ENCODE peak calls at places on chromosomes 1 and 21, in nine cellular contexts. E is psoas muscle, J is stomach, M is AG04450, Q is body of pancreas, R is foreskin fibroblast, F is breast epithelium, H is neural crest cell, V is heart left ventricle. N is an unnamed sample.

GRCh38 chr21:16330340-16331319 is 600.8 kb downstream of the USP25 start:
- DNase-seq in E (no peak), J (no peak), M (peak), Q (no peak), R (peak), F (no peak), H (peak), V (no peak), N (no peak)

GRCh38 chr1:227192163-227192562 is 126.1 kb downstream of the CDC42BPA start:
- DNase-seq in E (peak), J (peak), M (peak), Q (peak), R (peak), F (no peak), H (no peak), V (no peak), N (no peak)

GRCh38 chr1:170662561-170662971 is 1.4 kb upstream of the PRRX1 start:
- DNase-seq in E (no peak), J (no peak), M (no peak), Q (no peak), R (no peak), F (no peak), H (no peak), V (no peak), N (no peak)

GRCh38 chr21:46459356-46460112 is 843 bp downstream of the DIP2A start:
- DNase-seq in E (peak), J (peak), M (no peak), Q (peak), R (peak), F (peak), H (no peak), V (peak), N (no peak)

GRCh38 chr21:22981819-22982218 is 1983.6 kb downstream of the NCAM2 start:
- DNase-seq in E (no peak), J (no peak), M (no peak), Q (no peak), R (no peak), F (no peak), H (no peak), V (no peak), N (no peak)

GRCh38 chr1:108079550-108079949 is 114.6 kb upstream of the VAV3 start:
- DNase-seq in E (no peak), J (no peak), M (no peak), Q (no peak), R (no peak), F (no peak), H (no peak), V (no peak), N (no peak)

GRCh38 chr1:70685300-70686286 is 274.5 kb downstream of the CTH start:
- DNase-seq in E (peak), J (peak), M (peak), Q (peak), R (peak), F (peak), H (peak), V (peak), N (peak)

GRCh38 chr1:36988311-36988710 is 46.0 kb downstream of the GRIK3 start:
- DNase-seq in E (peak), J (no peak), M (no peak), Q (no peak), R (no peak), F (no peak), H (no peak), V (no peak), N (no peak)

GRCh38 chr1:94384485-94385353 is 33.5 kb upstream of the ABCD3 start:
- DNase-seq in E (no peak), J (peak), M (no peak), Q (peak), R (no peak), F (no peak), H (no peak), V (no peak), N (no peak)

DNA sequence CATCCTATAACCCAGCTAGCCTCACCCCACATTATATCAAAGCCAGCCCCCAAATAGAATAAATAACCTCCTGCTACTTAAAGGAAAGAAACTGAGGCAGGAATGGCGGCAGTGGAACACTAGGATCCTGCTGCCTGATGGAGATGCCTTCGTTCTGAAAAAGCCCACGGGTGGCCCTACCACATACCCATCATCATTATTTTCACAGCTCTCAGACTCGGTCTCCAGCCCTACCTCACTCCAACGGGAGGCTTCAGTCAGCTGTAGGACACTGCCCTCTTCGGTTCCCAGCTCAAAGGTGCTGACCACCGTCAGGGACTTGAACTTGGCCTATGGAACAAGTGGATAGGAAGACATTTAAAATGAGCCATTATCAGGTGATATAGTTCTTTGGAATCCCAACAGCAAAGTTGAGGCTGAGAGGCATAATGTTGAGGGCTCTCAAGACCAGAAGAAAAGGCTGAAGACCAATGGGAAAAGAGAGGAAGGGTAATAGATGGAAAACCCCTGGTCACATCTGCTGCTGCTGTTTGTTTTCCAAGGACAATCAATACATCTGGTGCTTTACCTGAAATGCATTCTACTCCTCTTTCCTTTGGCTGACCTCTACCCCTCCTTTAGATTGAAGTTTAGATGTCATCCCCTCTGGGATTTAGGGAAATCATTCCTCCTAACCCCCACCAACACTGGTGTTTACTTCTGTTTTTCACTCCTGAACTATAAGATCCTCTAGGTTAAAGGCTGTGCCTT is 7.8 kb upstream of the ANKRD35 start:
- DNase-seq in E (no peak), J (no peak), M (no peak), Q (no peak), R (no peak), F (no peak), H (no peak), V (no peak), N (no peak)
- TF ChIP-seq CTCF in E (no peak), J (no peak), M (no peak), Q (no peak), R (no peak), F (no peak), H (no peak), V (no peak), N (no peak)

DNA sequence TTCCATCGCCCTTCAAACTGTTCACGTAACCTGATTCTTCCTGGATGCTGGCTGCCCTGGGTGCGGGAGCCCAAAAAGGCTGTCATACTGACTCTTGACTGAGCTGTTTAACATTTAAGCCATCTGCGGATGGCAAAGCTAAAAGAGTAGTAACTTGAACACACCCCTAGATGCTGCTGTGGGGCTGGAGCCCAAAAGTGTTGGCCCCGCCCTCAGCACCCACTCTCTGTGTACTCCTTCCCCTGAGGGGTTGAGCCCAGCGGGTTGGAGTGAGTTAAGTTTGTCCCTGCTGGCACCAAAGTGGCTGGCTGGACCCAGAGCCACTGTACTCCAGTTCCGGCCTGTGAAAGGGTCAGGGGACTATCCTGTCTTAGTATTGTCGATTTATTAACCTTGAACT is 640.6 kb downstream of the PTPRU start:
- DNase-seq in E (no peak), J (no peak), M (no peak), Q (no peak), R (no peak), F (no peak), H (no peak), V (no peak), N (no peak)
- TF ChIP-seq CTCF in E (no peak), J (no peak), M (no peak), Q (no peak), R (no peak), F (no peak), H (no peak), V (no peak), N (no peak)

GRCh38 chr1:41572224-41572623 is 87.7 kb upstream of the EDN2 start:
- DNase-seq in E (no peak), J (peak), M (no peak), Q (no peak), R (no peak), F (no peak), H (no peak), V (no peak), N (no peak)

GRCh38 chr1:41576620-41577019 is 92.1 kb upstream of the EDN2 start:
- DNase-seq in E (no peak), J (no peak), M (no peak), Q (no peak), R (no peak), F (no peak), H (no peak), V (no peak), N (no peak)

GRCh38 chr1:41576206-41576605 is 91.7 kb upstream of the EDN2 start:
- DNase-seq in E (no peak), J (peak), M (no peak), Q (no peak), R (no peak), F (no peak), H (no peak), V (no peak), N (no peak)

GRCh38 chr1:41573803-41574713 is 89.6 kb upstream of the EDN2 start:
- DNase-seq in E (peak), J (peak), M (peak), Q (peak), R (peak), F (peak), H (peak), V (peak), N (peak)

GRCh38 chr1:41574842-41575241 is 90.4 kb upstream of the EDN2 start:
- DNase-seq in E (no peak), J (peak), M (no peak), Q (no peak), R (no peak), F (no peak), H (no peak), V (no peak), N (no peak)
- TF ChIP-seq CTCF in E (no peak), J (no peak), M (no peak), Q (no peak), R (no peak), F (no peak), H (no peak), V (no peak), N (no peak)

DNA sequence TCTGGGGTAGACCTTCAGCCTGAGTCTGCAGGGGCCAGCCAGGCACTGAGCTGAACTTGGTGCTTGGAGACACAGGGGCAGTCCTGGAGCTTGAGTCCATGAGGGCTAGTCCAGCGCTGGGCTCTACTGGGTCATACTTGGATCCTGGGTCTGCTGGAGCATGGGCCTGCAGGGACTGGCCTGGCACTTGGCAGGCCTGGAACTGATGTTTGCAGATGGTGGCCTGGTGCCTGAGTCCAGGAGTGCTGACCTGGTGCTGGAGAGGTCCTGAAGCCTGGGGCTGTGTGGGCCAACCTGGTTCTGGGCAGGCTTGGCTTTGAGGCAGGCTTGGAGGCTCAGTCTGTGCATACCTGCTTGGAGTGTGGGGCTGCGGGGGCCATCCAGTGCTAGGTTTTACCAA is 143.4 kb upstream of the DSCAM start:
- DNase-seq in E (no peak), J (no peak), M (no peak), Q (no peak), R (no peak), F (no peak), H (no peak), V (no peak), N (no peak)
- TF ChIP-seq CTCF in E (no peak), J (no peak), M (no peak), Q (no peak), R (no peak), F (no peak), H (no peak), V (no peak), N (no peak)

N was measured in D721Med.